ENCODE peak calls at places on chromosomes 6 and 20, in seven cellular contexts. One of them, this sample, is unnamed.
A peak's percentile ranks its signal among the peaks of the same experiment; 100 is the strongest.

GRCh38 chr20:50113420-50114224 is 672 bp upstream of the UBE2V1 start:
- DNase-seq in AG04450: no peak
- DNase-seq in transverse colon: no peak
- DNase-seq in heart left ventricle: no peak
- DNase-seq in A673: no peak
- DNase-seq in kidney: no peak
- DNase-seq in mesendoderm: no peak
- DNase-seq in this sample: no peak

GRCh38 chr6:10633216-10633615 is 61.2 kb downstream of the C6orf52 start:
- DNase-seq in kidney: no peak
- DNase-seq in AG04450: peak; percentile 66
- DNase-seq in heart left ventricle: no peak
- DNase-seq in transverse colon: no peak
- DNase-seq in mesendoderm: peak; percentile 63
- DNase-seq in A673: no peak
- DNase-seq in this sample: peak; percentile 74

GRCh38 chr6:88599561-88599960 is 363.9 kb downstream of the RNGTT start:
- DNase-seq in transverse colon: peak; percentile 16
- DNase-seq in kidney: no peak
- DNase-seq in heart left ventricle: no peak
- DNase-seq in mesendoderm: peak; percentile 50
- DNase-seq in A673: no peak
- DNase-seq in AG04450: no peak
- DNase-seq in this sample: no peak

GRCh38 chr6:18425218-18425617 is 38.1 kb downstream of the RNF144B start:
- DNase-seq in A673: no peak
- DNase-seq in transverse colon: no peak
- DNase-seq in mesendoderm: peak; percentile 23
- DNase-seq in AG04450: no peak
- DNase-seq in heart left ventricle: no peak
- DNase-seq in kidney: no peak
- DNase-seq in this sample: no peak

GRCh38 chr20:61915101-61915500 is 150.6 kb downstream of the TAF4 start:
- DNase-seq in kidney: no peak
- DNase-seq in transverse colon: no peak
- DNase-seq in AG04450: no peak
- DNase-seq in A673: no peak
- DNase-seq in heart left ventricle: no peak
- DNase-seq in mesendoderm: no peak
- DNase-seq in this sample: no peak

GRCh38 chr6:110529355-110529754 is 52.9 kb upstream of the SLC22A16 start:
- DNase-seq in transverse colon: no peak
- DNase-seq in AG04450: no peak
- DNase-seq in heart left ventricle: no peak
- DNase-seq in A673: peak; percentile 47
- DNase-seq in mesendoderm: no peak
- DNase-seq in kidney: no peak
- DNase-seq in this sample: no peak

GRCh38 chr6:31729979-31730630 is 1.0 kb upstream of the DDAH2 start:
- DNase-seq in A673: peak; percentile 93
- DNase-seq in transverse colon: peak; percentile 90
- DNase-seq in heart left ventricle: peak; percentile 95
- DNase-seq in mesendoderm: peak; percentile 94
- DNase-seq in AG04450: peak; percentile 75
- DNase-seq in kidney: peak; percentile 96
- DNase-seq in this sample: no peak

GRCh38 chr6:129353067-129353466 is 356.9 kb downstream of the ARHGAP18 start:
- DNase-seq in mesendoderm: no peak
- DNase-seq in kidney: peak; percentile 85
- DNase-seq in AG04450: no peak
- DNase-seq in heart left ventricle: peak; percentile 71
- DNase-seq in transverse colon: peak; percentile 14
- DNase-seq in A673: no peak
- DNase-seq in this sample: no peak

GRCh38 chr20:36482044-36482473 is 59.3 kb upstream of the MYL9 start:
- DNase-seq in heart left ventricle: peak; percentile 84
- DNase-seq in A673: no peak
- DNase-seq in mesendoderm: no peak
- DNase-seq in kidney: no peak
- DNase-seq in transverse colon: no peak
- DNase-seq in AG04450: no peak
- DNase-seq in this sample: no peak
- H3K27ac ChIP-seq in heart left ventricle: peak overlapping the region; percentile 78
- H3K27ac ChIP-seq in A673: no peak overlapping the region
- H3K27ac ChIP-seq in mesendoderm: no peak overlapping the region
- H3K27ac ChIP-seq in kidney: no peak overlapping the region
- H3K27ac ChIP-seq in transverse colon: no peak overlapping the region
- H3K27ac ChIP-seq in AG04450: peak overlapping the region; percentile 47
- H3K27ac ChIP-seq in this sample: no peak overlapping the region

DNA sequence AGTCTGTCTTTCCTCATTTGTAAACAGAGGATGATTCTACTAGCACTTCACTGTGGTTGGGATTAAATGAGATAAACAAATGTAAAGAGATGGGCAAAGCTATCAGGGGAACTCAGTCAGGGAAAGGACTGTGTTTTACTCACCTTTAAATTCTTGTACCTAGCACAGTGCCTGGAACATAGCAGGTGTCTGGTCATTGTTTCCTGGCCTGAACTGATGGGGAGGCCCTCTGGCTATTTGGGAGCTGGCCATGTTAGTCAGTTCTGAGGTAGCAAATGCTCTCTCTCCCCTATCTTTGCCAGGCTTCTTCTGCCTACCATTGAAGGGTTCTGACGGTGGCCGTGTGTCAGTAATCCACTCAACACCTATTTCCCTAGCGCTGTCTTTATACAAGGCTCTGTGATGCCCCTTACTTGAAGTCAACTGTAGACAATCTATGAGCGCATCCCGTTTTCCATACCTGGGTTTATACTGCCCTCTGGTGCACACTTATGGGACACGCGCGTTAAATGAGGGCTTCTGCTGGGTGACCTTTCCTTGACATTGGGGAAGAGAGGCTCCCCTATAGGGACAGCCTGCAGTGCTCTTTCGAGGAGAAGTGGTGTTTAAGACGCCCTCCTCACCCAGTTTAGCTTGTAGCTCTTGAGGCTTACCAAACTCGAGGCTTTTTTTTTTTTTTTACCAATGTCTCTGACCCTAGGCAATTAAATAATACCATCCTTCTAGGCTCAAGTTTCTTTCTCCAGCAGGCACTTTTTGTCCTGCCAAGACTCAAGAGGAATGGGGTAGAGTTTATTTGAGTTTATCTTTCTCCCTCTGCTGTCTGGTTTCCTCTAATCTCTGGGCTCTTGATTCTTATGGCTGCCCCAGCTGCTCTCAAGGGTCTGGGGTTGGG is 4.0 kb upstream of the SPATS1 start:
- DNase-seq in transverse colon: peak; percentile 70
- DNase-seq in kidney: no peak
- DNase-seq in heart left ventricle: peak; percentile 46
- DNase-seq in A673: peak; percentile 82
- DNase-seq in AG04450: peak; percentile 20
- DNase-seq in mesendoderm: peak; percentile 77
- DNase-seq in this sample: no peak
- H3K27ac ChIP-seq in transverse colon: no peak overlapping the region
- H3K27ac ChIP-seq in kidney: no peak overlapping the region
- H3K27ac ChIP-seq in heart left ventricle: no peak overlapping the region
- H3K27ac ChIP-seq in A673: no peak overlapping the region
- H3K27ac ChIP-seq in AG04450: no peak overlapping the region
- H3K27ac ChIP-seq in mesendoderm: no peak overlapping the region
- H3K27ac ChIP-seq in this sample: no peak overlapping the region

DNA sequence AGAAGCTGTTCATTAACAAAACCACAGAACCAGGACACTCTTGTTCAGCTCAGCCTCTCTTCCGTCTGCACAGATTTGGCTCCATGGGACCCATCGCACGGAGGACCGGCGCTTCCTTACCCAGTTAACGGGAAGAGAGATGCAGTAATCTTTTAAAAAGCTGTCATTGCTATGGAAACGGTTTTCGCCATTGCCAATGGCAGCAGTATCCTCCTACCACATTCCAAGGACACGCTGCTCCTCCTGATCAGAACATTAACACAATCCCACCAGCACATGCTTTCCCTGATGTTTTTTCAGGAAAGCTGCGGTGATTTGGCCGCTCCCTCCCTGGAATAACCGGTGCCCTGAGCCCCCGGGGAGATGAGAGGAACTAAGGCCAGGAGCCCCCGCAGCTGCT is 2.8 kb downstream of the BNIP5 start:
- DNase-seq in mesendoderm: peak; percentile 56
- DNase-seq in kidney: no peak
- DNase-seq in A673: no peak
- DNase-seq in heart left ventricle: no peak
- DNase-seq in AG04450: no peak
- DNase-seq in transverse colon: no peak
- DNase-seq in this sample: no peak
- H3K27ac ChIP-seq in mesendoderm: no peak overlapping the region
- H3K27ac ChIP-seq in kidney: no peak overlapping the region
- H3K27ac ChIP-seq in A673: no peak overlapping the region
- H3K27ac ChIP-seq in heart left ventricle: no peak overlapping the region
- H3K27ac ChIP-seq in AG04450: no peak overlapping the region
- H3K27ac ChIP-seq in transverse colon: peak overlapping the region; percentile 83
- H3K27ac ChIP-seq in this sample: no peak overlapping the region

GRCh38 chr6:127342296-127342945 is 988 bp downstream of the ECHDC1 start:
- DNase-seq in heart left ventricle: no peak
- DNase-seq in AG04450: no peak
- DNase-seq in A673: peak; percentile 56
- DNase-seq in transverse colon: peak; percentile 38
- DNase-seq in mesendoderm: peak; percentile 88
- DNase-seq in kidney: no peak
- DNase-seq in this sample: no peak
- H3K27ac ChIP-seq in heart left ventricle: peak overlapping the region; percentile 58
- H3K27ac ChIP-seq in AG04450: peak overlapping the region; percentile 93
- H3K27ac ChIP-seq in A673: peak overlapping the region; percentile 97
- H3K27ac ChIP-seq in transverse colon: peak overlapping the region; percentile 89
- H3K27ac ChIP-seq in mesendoderm: peak overlapping the region; percentile 25
- H3K27ac ChIP-seq in kidney: peak overlapping the region; percentile 66
- H3K27ac ChIP-seq in this sample: peak overlapping the region; percentile 86